ENCODE peak calls at places on chromosomes 12 and 14, in four cellular contexts. One of them, this sample, is unnamed.

GRCh38 chr14:80602931-80603330 is 338.6 kb downstream of the CEP128 start:
- DNase-seq in WERI-Rb-1: no peak
- DNase-seq in pancreas: no peak
- DNase-seq in fibroblast of lung: no peak
- DNase-seq in this sample: no peak

GRCh38 chr12:32163596-32163995 is 56.9 kb downstream of the BICD1 start:
- DNase-seq in WERI-Rb-1: no peak
- DNase-seq in pancreas: no peak
- DNase-seq in fibroblast of lung: peak
- DNase-seq in this sample: peak

GRCh38 chr12:109098671-109099070 is 1.3 kb downstream of the UNG start:
- DNase-seq in WERI-Rb-1: no peak
- DNase-seq in pancreas: no peak
- DNase-seq in fibroblast of lung: peak
- DNase-seq in this sample: no peak

GRCh38 chr12:124626841-124627502 is 59.6 kb upstream of the NCOR2 start:
- DNase-seq in WERI-Rb-1: no peak
- DNase-seq in pancreas: peak
- DNase-seq in fibroblast of lung: peak
- DNase-seq in this sample: peak

GRCh38 chr12:26749781-26750180 is 83.2 kb downstream of the ITPR2 start:
- DNase-seq in WERI-Rb-1: no peak
- DNase-seq in pancreas: no peak
- DNase-seq in fibroblast of lung: no peak
- DNase-seq in this sample: no peak

GRCh38 chr12:75635606-75636444 is 124.4 kb upstream of the KRR1 start:
- DNase-seq in WERI-Rb-1: no peak
- DNase-seq in pancreas: no peak
- DNase-seq in fibroblast of lung: peak
- DNase-seq in this sample: peak

GRCh38 chr14:64720190-64720589 is 16.0 kb downstream of the PLEKHG3 start:
- DNase-seq in WERI-Rb-1: no peak
- DNase-seq in pancreas: no peak
- DNase-seq in fibroblast of lung: peak
- DNase-seq in this sample: peak

GRCh38 chr14:39107624-39108023 is 4.6 kb upstream of the SEC23A start:
- DNase-seq in WERI-Rb-1: no peak
- DNase-seq in pancreas: no peak
- DNase-seq in fibroblast of lung: peak
- DNase-seq in this sample: peak

DNA sequence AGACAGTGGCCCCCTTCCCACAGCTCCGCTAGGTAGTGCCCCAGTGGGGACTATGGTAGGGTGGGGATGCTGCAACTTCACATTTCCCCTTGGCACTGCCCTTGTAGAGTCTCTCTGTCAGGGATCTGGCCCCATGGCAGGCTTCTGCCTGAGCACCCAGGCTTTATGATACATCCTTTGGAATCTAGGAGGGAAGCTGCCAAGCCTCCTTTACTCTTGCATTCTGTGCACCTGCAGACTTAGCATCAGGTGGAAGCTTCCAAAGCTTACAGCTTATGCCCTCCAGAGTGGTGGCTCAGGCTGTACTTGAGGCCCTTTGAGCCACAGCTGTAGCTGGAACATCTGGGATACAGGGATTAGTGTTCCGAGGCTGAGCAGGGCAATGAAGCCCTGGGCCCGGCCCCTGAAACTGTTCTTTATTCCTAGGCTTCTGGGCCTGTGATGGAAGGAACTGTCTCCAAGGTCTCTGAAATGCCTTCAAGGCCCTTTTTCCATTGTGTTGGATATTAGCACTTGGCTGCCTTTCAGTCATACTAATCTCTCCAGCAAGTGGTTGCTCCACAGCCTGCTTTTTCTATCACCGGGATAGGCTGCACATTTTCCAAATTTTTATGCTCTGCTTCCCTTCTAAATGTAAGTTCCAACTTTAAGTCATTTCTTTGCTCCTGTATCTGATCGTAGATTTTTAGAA is 22.2 kb upstream of the OR6J1 start:
- DNase-seq in WERI-Rb-1: no peak
- DNase-seq in pancreas: no peak
- DNase-seq in fibroblast of lung: no peak
- DNase-seq in this sample: no peak
- H3K27ac ChIP-seq in WERI-Rb-1: no peak
- H3K27ac ChIP-seq in pancreas: no peak
- H3K27ac ChIP-seq in fibroblast of lung: no peak
- H3K27ac ChIP-seq in this sample: no peak

GRCh38 chr14:56004323-56004722 is 113.9 kb upstream of the PELI2 start:
- DNase-seq in WERI-Rb-1: no peak
- DNase-seq in pancreas: no peak
- DNase-seq in fibroblast of lung: no peak
- DNase-seq in this sample: no peak
- H3K27ac ChIP-seq in WERI-Rb-1: no peak
- H3K27ac ChIP-seq in pancreas: no peak
- H3K27ac ChIP-seq in fibroblast of lung: peak
- H3K27ac ChIP-seq in this sample: no peak

GRCh38 chr12:106776897-106777296 is 2.4 kb downstream of the RIC8B start:
- DNase-seq in WERI-Rb-1: no peak
- DNase-seq in pancreas: no peak
- DNase-seq in fibroblast of lung: no peak
- DNase-seq in this sample: no peak
- H3K27ac ChIP-seq in WERI-Rb-1: no peak
- H3K27ac ChIP-seq in pancreas: no peak
- H3K27ac ChIP-seq in fibroblast of lung: no peak
- H3K27ac ChIP-seq in this sample: no peak

GRCh38 chr12:53064613-53065415 is 14.4 kb downstream of the SPRYD3 start:
- DNase-seq in WERI-Rb-1: no peak
- DNase-seq in pancreas: no peak
- DNase-seq in fibroblast of lung: no peak
- DNase-seq in this sample: no peak
- H3K27ac ChIP-seq in WERI-Rb-1: no peak
- H3K27ac ChIP-seq in pancreas: no peak
- H3K27ac ChIP-seq in fibroblast of lung: peak
- H3K27ac ChIP-seq in this sample: no peak

DNA sequence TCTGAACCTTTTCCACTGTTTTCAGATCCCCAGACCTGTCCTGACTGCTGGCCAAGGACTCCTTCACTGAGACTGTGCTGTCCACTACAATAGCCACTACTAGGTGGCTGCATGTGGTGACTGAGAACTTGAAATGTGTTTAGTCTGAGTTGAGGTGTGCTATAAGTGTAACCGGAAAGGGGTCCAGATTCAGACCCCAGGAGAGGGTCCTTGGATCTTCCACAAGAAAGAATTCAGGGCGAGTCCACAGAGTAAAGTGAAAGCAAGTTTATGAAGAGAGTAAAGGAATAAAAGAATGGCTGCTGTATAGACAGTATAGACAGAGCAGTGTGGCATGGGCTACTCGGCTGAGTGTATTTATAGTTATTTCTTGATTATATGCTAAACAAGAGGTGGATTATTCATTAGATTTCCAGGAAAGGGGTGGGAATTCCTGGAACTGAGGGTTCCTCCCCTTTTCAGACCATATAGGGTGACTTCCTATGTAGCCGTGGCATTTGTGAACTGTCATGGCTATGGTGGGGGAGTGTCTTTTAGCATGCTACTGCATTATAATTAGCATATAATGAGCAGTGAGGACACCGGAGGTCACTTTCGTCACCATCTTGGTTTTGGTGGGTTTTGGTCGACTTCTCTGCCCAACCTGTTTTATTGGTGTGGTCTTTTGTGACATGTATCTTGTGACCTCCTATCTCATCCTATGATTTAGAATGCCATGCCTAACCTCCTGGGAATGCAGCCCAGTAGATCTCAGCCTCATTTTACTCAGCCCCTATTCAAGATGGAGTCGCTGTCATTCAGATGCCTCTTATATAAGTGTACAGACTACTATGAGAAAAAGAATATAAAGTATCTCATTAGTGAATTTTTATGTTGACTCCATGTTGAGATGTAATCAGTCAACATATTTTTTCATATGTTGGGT is 70.0 kb upstream of the SRSF5 start:
- DNase-seq in WERI-Rb-1: no peak
- DNase-seq in pancreas: no peak
- DNase-seq in fibroblast of lung: no peak
- DNase-seq in this sample: no peak
- H3K27ac ChIP-seq in WERI-Rb-1: peak
- H3K27ac ChIP-seq in pancreas: no peak
- H3K27ac ChIP-seq in fibroblast of lung: no peak
- H3K27ac ChIP-seq in this sample: no peak

GRCh38 chr12:15650399-15651128 is 138.6 kb downstream of the EPS8 start:
- DNase-seq in WERI-Rb-1: no peak
- DNase-seq in pancreas: no peak
- DNase-seq in fibroblast of lung: peak
- DNase-seq in this sample: peak
- H3K27ac ChIP-seq in WERI-Rb-1: no peak
- H3K27ac ChIP-seq in pancreas: no peak
- H3K27ac ChIP-seq in fibroblast of lung: no peak
- H3K27ac ChIP-seq in this sample: no peak

DNA sequence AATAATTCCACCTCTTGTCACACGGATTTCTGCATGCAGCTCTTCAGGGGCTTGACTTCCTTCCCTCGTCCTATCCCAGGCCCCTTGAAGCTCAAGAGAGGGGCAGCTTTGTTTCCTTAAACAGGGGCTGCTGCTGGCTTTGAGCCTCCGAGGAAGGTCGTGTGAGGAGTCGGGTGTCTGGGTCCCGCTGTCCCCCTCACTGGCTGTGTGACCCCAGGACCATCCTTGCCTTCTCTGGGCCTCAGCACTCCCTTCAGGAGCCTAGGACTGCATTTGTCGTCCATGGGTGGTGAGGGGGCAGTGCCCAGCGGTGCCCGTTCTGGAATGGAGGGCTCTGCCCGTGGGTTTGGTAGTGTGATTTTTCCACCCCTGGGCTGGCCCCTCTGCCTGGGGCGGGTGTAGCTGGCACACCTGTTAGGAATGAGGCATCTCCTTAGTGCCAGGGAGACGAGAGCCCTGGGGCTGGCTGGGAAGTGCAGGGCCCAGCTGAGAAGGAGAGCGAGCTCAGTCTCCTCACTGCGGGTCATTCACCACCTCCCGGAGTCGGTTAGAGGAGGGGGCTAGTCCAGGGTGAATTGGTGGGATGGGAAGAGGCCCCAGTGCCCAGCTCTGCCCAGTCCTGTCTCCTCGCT is 60.8 kb downstream of the TSPAN9 start:
- DNase-seq in WERI-Rb-1: no peak
- DNase-seq in pancreas: no peak
- DNase-seq in fibroblast of lung: no peak
- DNase-seq in this sample: no peak
- H3K27ac ChIP-seq in WERI-Rb-1: peak
- H3K27ac ChIP-seq in pancreas: no peak
- H3K27ac ChIP-seq in fibroblast of lung: no peak
- H3K27ac ChIP-seq in this sample: no peak

DNA sequence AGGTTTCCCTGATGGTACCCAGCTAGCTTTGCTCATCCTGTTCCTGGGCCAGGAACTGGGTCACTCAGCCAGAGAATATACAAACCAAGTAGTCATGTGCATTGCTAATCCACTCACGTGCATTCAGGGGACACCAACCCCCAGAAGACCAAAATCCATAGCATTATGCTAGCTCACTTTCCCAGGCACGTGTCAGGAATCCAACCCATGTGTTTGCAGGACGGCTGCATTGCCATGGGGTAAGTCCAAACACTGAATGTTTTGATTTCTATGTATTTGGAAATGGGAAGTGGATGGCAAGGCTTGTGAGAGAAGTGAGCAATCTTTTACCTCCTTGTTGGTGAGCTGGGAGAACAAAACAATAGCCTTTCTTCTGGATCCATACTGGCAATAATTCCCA is 87.1 kb upstream of the FOXN3 start:
- DNase-seq in WERI-Rb-1: no peak
- DNase-seq in pancreas: no peak
- DNase-seq in fibroblast of lung: peak
- DNase-seq in this sample: no peak
- H3K27ac ChIP-seq in WERI-Rb-1: no peak
- H3K27ac ChIP-seq in pancreas: no peak
- H3K27ac ChIP-seq in fibroblast of lung: peak
- H3K27ac ChIP-seq in this sample: no peak

This sample was measured in endothelial cell of umbilical vein.